ENCODE peak calls at places on chromosomes 11 and 22, in five cellular contexts. I, S, O, K and M are unnamed samples.

GRCh38 chr11:58276151-58276550 is 8.1 kb upstream of the OR10W1 start:
- DNase-seq in I (no peak), K (no peak), O (no peak), S (no peak), M (peak; percentile 22)

GRCh38 chr11:34343153-34343552 is 14.7 kb downstream of the ABTB2 start:
- DNase-seq in O (no peak), K (no peak), I (no peak), S (peak; percentile 67), M (peak; percentile 81)

GRCh38 chr11:42066113-42066512 is 606.7 kb upstream of the LRRC4C start:
- DNase-seq in I (no peak), O (peak; percentile 36), S (no peak), K (no peak), M (no peak)

GRCh38 chr11:26276798-26277424 is 55.0 kb upstream of the ANO3 start:
- DNase-seq in O (peak; percentile 72), S (peak; percentile 65), I (peak; percentile 75), K (peak; percentile 79), M (peak; percentile 71)

GRCh38 chr11:13183094-13183825 is 94.3 kb upstream of the BMAL1 start:
- DNase-seq in I (no peak), S (peak; percentile 52), K (no peak), O (no peak), M (peak; percentile 54)

GRCh38 chr11:111796696-111797095 is 30.5 kb upstream of the PPP2R1B start:
- DNase-seq in O (no peak), I (no peak), S (no peak), K (no peak), M (no peak)

GRCh38 chr11:976431-977160 is 50.9 kb downstream of the AP2A2 start:
- DNase-seq in K (no peak), I (no peak), O (no peak), S (no peak), M (no peak)

GRCh38 chr11:3021125-3021524 is 29.0 kb upstream of the NAP1L4 start:
- DNase-seq in S (peak; percentile 29), O (peak; percentile 68), I (peak; percentile 56), K (no peak), M (peak; percentile 16)

GRCh38 chr11:72724851-72725730 is 27.1 kb downstream of the ARAP1 start:
- DNase-seq in O (peak; percentile 76), I (peak; percentile 79), S (peak; percentile 87), K (peak; percentile 89), M (peak; percentile 84)

GRCh38 chr22:35022291-35022690 is 43.7 kb upstream of the ISX start:
- DNase-seq in O (no peak), I (no peak), K (no peak), S (no peak), M (no peak)

GRCh38 chr11:118129475-118130196 is 23.0 kb downstream of the SCN4B start:
- DNase-seq in S (no peak), K (no peak), O (no peak), I (no peak), M (no peak)

GRCh38 chr22:22394589-22394988 is 114.0 kb downstream of the ZNF280B start:
- DNase-seq in S (no peak), K (no peak), O (no peak), I (no peak), M (no peak)

GRCh38 chr11:121780971-121781370 is 328.2 kb upstream of the SORL1-AS1 start:
- DNase-seq in I (no peak), K (no peak), O (no peak), S (no peak), M (no peak)

GRCh38 chr11:88282789-88283188 is 54.7 kb downstream of the CTSC start:
- DNase-seq in S (peak; percentile 49), K (no peak), I (no peak), O (no peak), M (no peak)

GRCh38 chr22:38450234-38450797 is 4.7 kb downstream of the KCNJ4 start:
- DNase-seq in K (no peak), I (no peak), O (no peak), S (no peak), M (no peak)

GRCh38 chr11:70203749-70204465 is 811 bp downstream of the FADD start:
- DNase-seq in I (no peak), K (no peak), O (no peak), S (peak; percentile 92), M (peak; percentile 86)

GRCh38 chr11:63767415-63768231 is 952 bp downstream of the ZFTA start:
- DNase-seq in O (peak; percentile 90), I (peak; percentile 89), S (peak; percentile 84), K (peak; percentile 78), M (peak; percentile 74)

GRCh38 chr11:12642040-12642439 is 32.2 kb upstream of the TEAD1 start:
- DNase-seq in S (peak; percentile 52), I (no peak), O (no peak), K (no peak), M (peak; percentile 68)

GRCh38 chr11:67563354-67564114 is 20.1 kb upstream of the GSTP1 start:
- DNase-seq in I (no peak), K (no peak), O (no peak), S (peak; percentile 89), M (peak; percentile 96)

GRCh38 chr22:30650508-30651116 is 15.0 kb downstream of the SLC35E4 start:
- DNase-seq in S (no peak), I (no peak), O (no peak), K (no peak), M (no peak)

GRCh38 chr22:17214416-17215043 is 4.7 kb downstream of the ADA2 start:
- DNase-seq in I (no peak), O (no peak), K (no peak), S (no peak), M (no peak)

GRCh38 chr11:3866206-3866605 is 10.7 kb downstream of the STIM1 start:
- DNase-seq in S (peak; percentile 46), I (no peak), O (no peak), K (no peak), M (no peak)

GRCh38 chr11:86812981-86813380 is 12.6 kb downstream of the PRSS23 start:
- DNase-seq in K (no peak), O (no peak), S (peak; percentile 23), I (no peak), M (peak; percentile 21)

GRCh38 chr11:86816251-86816726 is 15.9 kb downstream of the PRSS23 start:
- DNase-seq in S (peak; percentile 92), O (no peak), K (no peak), I (no peak), M (peak; percentile 58)

GRCh38 chr11:86814775-86815174 is 14.4 kb downstream of the PRSS23 start:
- DNase-seq in S (peak; percentile 97), O (no peak), I (no peak), K (no peak), M (peak; percentile 67)

GRCh38 chr11:86815726-86816125 is 15.4 kb downstream of the PRSS23 start:
- DNase-seq in S (no peak), I (no peak), O (no peak), K (no peak), M (no peak)

DNA sequence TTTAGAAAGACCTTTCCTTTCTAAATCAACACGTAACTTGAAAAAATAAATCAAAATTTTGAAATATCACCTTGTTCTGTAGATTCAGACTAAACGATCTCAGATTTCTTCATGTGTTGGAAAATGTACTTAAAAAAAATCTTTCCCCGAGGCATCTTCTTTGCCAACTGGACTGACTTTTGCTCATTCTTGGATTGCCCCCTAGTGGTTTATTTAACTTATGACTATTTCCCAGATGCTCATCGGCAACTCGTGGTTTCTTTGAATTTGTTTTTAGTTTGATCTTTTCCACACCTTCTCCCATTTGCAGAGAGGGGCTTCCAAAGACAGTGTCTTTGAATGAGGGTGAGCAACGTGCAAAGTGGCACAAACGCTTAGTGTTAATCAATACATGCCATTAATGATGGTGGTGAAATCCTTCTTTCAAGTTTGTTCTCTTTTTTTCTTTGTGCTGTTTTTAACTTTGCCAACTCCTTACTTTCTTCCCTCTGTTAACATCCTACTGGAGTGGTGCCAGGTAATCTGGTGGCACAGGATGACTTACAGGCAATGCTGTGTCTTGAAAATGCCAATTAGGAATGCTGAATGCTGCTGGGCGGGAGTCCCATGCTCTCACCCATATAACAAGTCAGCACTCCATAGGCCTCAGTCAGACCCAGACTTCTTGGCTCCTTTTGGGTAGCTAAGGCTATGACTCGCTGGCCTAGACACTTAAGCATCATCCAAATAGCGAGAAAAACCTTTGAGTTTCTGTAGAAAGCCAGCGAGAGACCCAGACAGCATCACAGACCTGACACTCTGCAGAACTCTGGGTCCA is 18.3 kb downstream of the PRSS23 start:
- DNase-seq in S (peak; percentile 83), I (no peak), K (no peak), O (no peak), M (peak; percentile 81)
- H2BK15ac ChIP-seq in S (no peak overlapping the region), I (no peak overlapping the region), K (no peak overlapping the region), O (no peak overlapping the region), M (peak overlapping the region; percentile 55)

DNA sequence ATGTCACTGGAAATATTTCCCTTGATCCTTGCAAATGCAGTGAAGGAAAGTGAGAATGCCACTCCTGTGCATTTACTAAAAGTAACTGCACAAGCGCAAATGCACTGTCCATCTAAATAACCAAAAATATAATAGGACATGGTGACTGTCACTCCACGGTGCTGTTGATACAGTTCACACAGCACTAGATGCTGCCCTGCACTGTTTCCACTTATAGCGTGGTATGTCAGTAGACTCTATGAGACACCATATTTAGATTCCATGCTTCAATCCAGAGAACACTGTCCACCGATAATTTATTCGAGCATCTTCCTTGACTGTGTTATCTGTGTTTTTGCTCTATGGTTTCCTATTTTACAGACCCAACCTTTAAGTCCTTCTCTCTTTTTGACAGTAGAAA is 125.8 kb downstream of the MAML2 start:
- DNase-seq in K (no peak), S (no peak), I (no peak), O (no peak), M (no peak)
- H2BK15ac ChIP-seq in K (no peak overlapping the region), S (no peak overlapping the region), I (no peak overlapping the region), O (no peak overlapping the region), M (no peak overlapping the region)

DNA sequence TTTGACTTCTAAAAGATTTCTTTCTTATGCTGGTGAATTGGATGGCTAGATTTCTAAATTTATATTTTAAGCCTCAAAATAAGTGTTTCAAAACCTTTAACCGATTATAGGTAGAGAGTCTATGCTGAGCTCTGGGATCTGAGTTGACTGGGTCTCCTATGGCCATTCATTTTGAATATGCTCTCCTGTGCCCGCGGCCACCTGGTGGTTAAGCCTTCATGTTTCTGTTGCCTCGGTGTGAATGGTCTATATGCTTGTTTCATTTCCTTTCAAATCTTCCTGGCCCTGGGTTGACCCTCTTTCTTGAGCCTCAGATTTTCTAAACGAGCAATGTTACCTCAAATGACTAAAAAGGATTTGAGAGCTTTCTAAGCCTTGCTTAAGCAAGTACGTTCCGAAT is 789.3 kb upstream of the KIRREL3 start:
- DNase-seq in K (no peak), S (peak; percentile 4), I (peak; percentile 24), O (peak; percentile 60), M (peak; percentile 1)
- H2BK15ac ChIP-seq in K (no peak overlapping the region), S (no peak overlapping the region), I (no peak overlapping the region), O (no peak overlapping the region), M (no peak overlapping the region)

DNA sequence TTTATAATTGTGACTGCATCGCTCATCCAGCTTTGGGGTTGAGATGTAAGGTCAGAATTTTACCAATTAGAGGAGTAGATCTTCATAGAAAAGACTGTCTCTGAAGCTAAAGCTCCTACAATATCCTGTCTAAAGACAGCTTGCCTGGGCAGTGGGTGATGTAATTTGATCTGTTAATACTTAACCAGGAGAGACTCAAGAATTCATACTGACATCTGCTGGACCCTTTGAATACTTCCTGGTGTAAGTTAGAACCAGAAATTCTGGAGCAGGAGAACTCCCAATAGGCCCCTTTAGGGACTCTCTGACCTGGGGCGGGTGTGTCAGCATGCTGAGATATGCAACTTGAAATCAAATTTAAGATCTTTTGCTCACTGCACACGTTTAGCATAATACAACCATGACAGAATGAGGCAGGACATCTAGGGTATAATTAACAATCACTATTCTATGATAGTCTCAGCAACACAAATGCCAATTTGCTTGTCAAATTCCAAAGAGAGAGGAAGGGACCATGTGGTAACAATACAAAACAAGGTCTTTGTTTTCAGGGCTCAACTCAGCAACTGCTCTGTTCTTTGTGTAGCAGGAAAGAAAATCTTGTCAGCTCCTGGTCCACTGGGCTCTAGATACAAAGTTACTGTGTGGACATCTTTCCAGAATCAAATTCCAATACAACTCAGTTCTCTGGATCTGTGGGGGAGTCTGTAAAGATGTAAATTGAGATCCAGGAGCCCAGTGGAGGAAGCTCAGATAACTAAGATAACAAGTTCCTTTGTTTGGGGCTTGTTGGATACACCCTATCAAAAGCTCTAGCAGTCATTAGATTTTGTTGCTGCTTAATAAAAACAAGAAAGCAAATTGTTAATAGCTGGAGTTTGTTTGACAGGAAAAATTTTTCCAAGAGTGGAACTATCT is 144.0 kb downstream of the INSC start:
- DNase-seq in O (no peak), I (no peak), K (no peak), S (peak; percentile 54), M (peak; percentile 34)
- H2BK15ac ChIP-seq in O (no peak overlapping the region), I (no peak overlapping the region), K (no peak overlapping the region), S (no peak overlapping the region), M (no peak overlapping the region)